ENCODE peak calls at places on chromosomes 2 and 18, in five cellular contexts. One of them, this sample, is unnamed. For H3K36me3 and H3K4me1, the result is how much of the 10 kb centered on the place peaks cover.

GRCh38 chr2:160076935-160077334 is 14.5 kb upstream of the PLA2R1 start:
- DNase-seq in Peyer's patch: no peak
- DNase-seq in cardiac muscle cell: no peak
- DNase-seq in transverse colon: no peak
- DNase-seq in PC-9: no peak
- DNase-seq in this sample: no peak

GRCh38 chr18:35153609-35154273 is 87.1 kb upstream of the ZNF397 start:
- DNase-seq in Peyer's patch: no peak
- DNase-seq in PC-9: no peak
- DNase-seq in cardiac muscle cell: no peak
- DNase-seq in transverse colon: no peak
- DNase-seq in this sample: no peak

GRCh38 chr2:96502891-96503636 is 2.1 kb downstream of the NEURL3 start:
- DNase-seq in Peyer's patch: no peak
- DNase-seq in PC-9: peak
- DNase-seq in transverse colon: no peak
- DNase-seq in cardiac muscle cell: no peak
- DNase-seq in this sample: no peak

GRCh38 chr2:133303150-133303549 is 265.1 kb downstream of the NCKAP5 start:
- DNase-seq in PC-9: no peak
- DNase-seq in cardiac muscle cell: no peak
- DNase-seq in Peyer's patch: no peak
- DNase-seq in transverse colon: no peak
- DNase-seq in this sample: no peak

GRCh38 chr2:112149194-112149593 is 11.0 kb downstream of the FBLN7 start:
- DNase-seq in Peyer's patch: no peak
- DNase-seq in transverse colon: no peak
- DNase-seq in PC-9: no peak
- DNase-seq in cardiac muscle cell: no peak
- DNase-seq in this sample: no peak

GRCh38 chr2:176126929-176127768 is 2.4 kb upstream of the HOXD8 start:
- DNase-seq in Peyer's patch: peak
- DNase-seq in PC-9: peak
- DNase-seq in transverse colon: peak
- DNase-seq in cardiac muscle cell: peak
- DNase-seq in this sample: peak

GRCh38 chr2:135094508-135094907 is 42.4 kb downstream of the RAB3GAP1 start:
- DNase-seq in PC-9: no peak
- DNase-seq in Peyer's patch: no peak
- DNase-seq in transverse colon: no peak
- DNase-seq in cardiac muscle cell: no peak
- DNase-seq in this sample: no peak

GRCh38 chr18:54351186-54351585 is 6.5 kb downstream of the STARD6 start:
- DNase-seq in Peyer's patch: no peak
- DNase-seq in transverse colon: no peak
- DNase-seq in PC-9: peak
- DNase-seq in cardiac muscle cell: no peak
- DNase-seq in this sample: no peak

GRCh38 chr2:106638043-106638442 is 150.9 kb downstream of the CD8B2 start:
- DNase-seq in transverse colon: no peak
- DNase-seq in Peyer's patch: no peak
- DNase-seq in cardiac muscle cell: peak
- DNase-seq in PC-9: no peak
- DNase-seq in this sample: no peak

GRCh38 chr18:23908827-23909226 is 105.7 kb upstream of the TTC39C start:
- DNase-seq in transverse colon: no peak
- DNase-seq in cardiac muscle cell: no peak
- DNase-seq in PC-9: no peak
- DNase-seq in Peyer's patch: no peak
- DNase-seq in this sample: no peak

GRCh38 chr2:54329482-54330225 is 73.6 kb upstream of the TSPYL6 start:
- DNase-seq in Peyer's patch: no peak
- DNase-seq in transverse colon: no peak
- DNase-seq in cardiac muscle cell: peak
- DNase-seq in PC-9: no peak
- DNase-seq in this sample: no peak

GRCh38 chr18:50398947-50399346 is 24.1 kb downstream of the SKA1 start:
- DNase-seq in PC-9: no peak
- DNase-seq in Peyer's patch: no peak
- DNase-seq in transverse colon: no peak
- DNase-seq in cardiac muscle cell: no peak
- DNase-seq in this sample: no peak

GRCh38 chr2:64439194-64439593 is 14.8 kb upstream of the LGALSL start:
- DNase-seq in PC-9: no peak
- DNase-seq in Peyer's patch: no peak
- DNase-seq in transverse colon: no peak
- DNase-seq in cardiac muscle cell: no peak
- DNase-seq in this sample: no peak

GRCh38 chr18:9731380-9731779 is 23.3 kb downstream of the RAB31 start:
- DNase-seq in cardiac muscle cell: peak
- DNase-seq in Peyer's patch: no peak
- DNase-seq in transverse colon: no peak
- DNase-seq in PC-9: peak
- DNase-seq in this sample: no peak

GRCh38 chr2:14231499-14231898 is 401.0 kb upstream of the LRATD1 start:
- DNase-seq in PC-9: no peak
- DNase-seq in transverse colon: no peak
- DNase-seq in cardiac muscle cell: no peak
- DNase-seq in Peyer's patch: no peak
- DNase-seq in this sample: no peak

GRCh38 chr18:76274470-76275289 is 220.4 kb downstream of the ZNF516 start:
- DNase-seq in transverse colon: no peak
- DNase-seq in PC-9: no peak
- DNase-seq in cardiac muscle cell: no peak
- DNase-seq in Peyer's patch: no peak
- DNase-seq in this sample: no peak

GRCh38 chr2:239378918-239379640 is 21.7 kb downstream of the HDAC4 start:
- DNase-seq in Peyer's patch: peak
- DNase-seq in cardiac muscle cell: no peak
- DNase-seq in transverse colon: no peak
- DNase-seq in PC-9: no peak
- DNase-seq in this sample: no peak

GRCh38 chr2:8680931-8681760 is 710 bp upstream of the ID2 start:
- DNase-seq in transverse colon: peak
- DNase-seq in cardiac muscle cell: peak
- DNase-seq in PC-9: no peak
- DNase-seq in Peyer's patch: peak
- DNase-seq in this sample: peak

GRCh38 chr2:237904806-237905599 is 45.6 kb downstream of the RAMP1 start:
- DNase-seq in Peyer's patch: no peak
- DNase-seq in PC-9: no peak
- DNase-seq in cardiac muscle cell: peak
- DNase-seq in transverse colon: peak
- DNase-seq in this sample: no peak

GRCh38 chr18:63758616-63759015 is 16.6 kb upstream of the SERPINB7 start:
- DNase-seq in Peyer's patch: no peak
- DNase-seq in cardiac muscle cell: no peak
- DNase-seq in transverse colon: no peak
- DNase-seq in PC-9: no peak
- DNase-seq in this sample: no peak

GRCh38 chr18:49817947-49818346 is 4.6 kb upstream of the ACAA2 start:
- DNase-seq in transverse colon: peak
- DNase-seq in PC-9: no peak
- DNase-seq in cardiac muscle cell: no peak
- DNase-seq in Peyer's patch: no peak
- DNase-seq in this sample: no peak

GRCh38 chr2:45450633-45451032 is 160.4 kb downstream of the SRBD1 start:
- DNase-seq in transverse colon: no peak
- DNase-seq in PC-9: no peak
- DNase-seq in Peyer's patch: no peak
- DNase-seq in cardiac muscle cell: no peak
- DNase-seq in this sample: no peak

GRCh38 chr18:43279015-43279758 is 1.9 kb upstream of the SYT4 start:
- DNase-seq in Peyer's patch: no peak
- DNase-seq in PC-9: peak
- DNase-seq in cardiac muscle cell: peak
- DNase-seq in transverse colon: no peak
- DNase-seq in this sample: no peak

GRCh38 chr2:176650811-176651559 is 381.7 kb downstream of the MTX2 start:
- DNase-seq in PC-9: no peak
- DNase-seq in transverse colon: no peak
- DNase-seq in Peyer's patch: no peak
- DNase-seq in cardiac muscle cell: no peak
- DNase-seq in this sample: no peak

GRCh38 chr18:34723143-34723542 is 13.0 kb downstream of the DTNA start:
- DNase-seq in transverse colon: no peak
- DNase-seq in Peyer's patch: no peak
- DNase-seq in cardiac muscle cell: no peak
- DNase-seq in PC-9: no peak
- DNase-seq in this sample: no peak

GRCh38 chr18:12304351-12305210 is 3.5 kb upstream of the TUBB6 start:
- DNase-seq in PC-9: no peak
- DNase-seq in Peyer's patch: no peak
- DNase-seq in transverse colon: peak
- DNase-seq in cardiac muscle cell: no peak
- DNase-seq in this sample: peak

GRCh38 chr2:128301021-128301420 is 17.6 kb downstream of the HS6ST1 start:
- DNase-seq in cardiac muscle cell: no peak
- DNase-seq in PC-9: no peak
- DNase-seq in Peyer's patch: no peak
- DNase-seq in transverse colon: no peak
- DNase-seq in this sample: no peak

DNA sequence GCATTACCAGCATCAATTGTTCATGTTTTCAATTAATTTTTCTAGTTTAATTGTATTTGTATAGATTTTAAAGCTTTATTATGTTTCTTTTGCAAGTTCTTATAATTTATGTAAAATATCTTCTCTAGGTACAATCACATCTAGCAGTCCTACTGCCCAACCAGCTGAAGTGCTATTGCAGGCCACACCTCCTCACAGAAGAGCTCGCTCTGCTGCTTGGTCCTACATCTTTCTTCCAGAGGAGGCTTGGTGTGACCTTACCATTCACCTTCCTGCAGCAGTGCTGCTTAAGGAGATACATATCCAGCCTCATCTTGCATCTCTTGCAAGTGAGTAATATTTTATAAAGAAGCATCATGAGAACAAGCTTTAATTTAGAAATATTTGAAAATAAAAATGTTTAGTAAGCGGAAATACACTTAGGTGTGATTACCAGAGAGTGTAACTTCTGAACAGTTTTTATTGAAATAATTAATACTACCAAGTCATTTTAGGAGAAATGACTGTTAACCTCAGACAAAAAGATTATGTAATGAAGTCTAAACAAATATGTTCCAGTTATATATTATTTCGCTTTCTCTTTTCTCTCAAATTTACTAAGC is 122.9 kb upstream of the TTC27 start:
- DNase-seq in cardiac muscle cell: no peak
- DNase-seq in transverse colon: no peak
- DNase-seq in PC-9: no peak
- DNase-seq in Peyer's patch: no peak
- DNase-seq in this sample: no peak
- H3K36me3 ChIP-seq in cardiac muscle cell: half or more
- H3K36me3 ChIP-seq in transverse colon: under half
- H3K36me3 ChIP-seq in PC-9: under half
- H3K36me3 ChIP-seq in Peyer's patch: under half
- H3K36me3 ChIP-seq in this sample: half or more

GRCh38 chr2:39416172-39416571 is 20.9 kb downstream of the MAP4K3 start:
- DNase-seq in cardiac muscle cell: peak
- DNase-seq in transverse colon: no peak
- DNase-seq in PC-9: no peak
- DNase-seq in Peyer's patch: no peak
- DNase-seq in this sample: no peak
- H3K4me1 ChIP-seq in cardiac muscle cell: half or more
- H3K4me1 ChIP-seq in transverse colon: under half
- H3K4me1 ChIP-seq in PC-9: under half
- H3K4me1 ChIP-seq in Peyer's patch: under half
- H3K4me1 ChIP-seq in this sample: half or more

DNA sequence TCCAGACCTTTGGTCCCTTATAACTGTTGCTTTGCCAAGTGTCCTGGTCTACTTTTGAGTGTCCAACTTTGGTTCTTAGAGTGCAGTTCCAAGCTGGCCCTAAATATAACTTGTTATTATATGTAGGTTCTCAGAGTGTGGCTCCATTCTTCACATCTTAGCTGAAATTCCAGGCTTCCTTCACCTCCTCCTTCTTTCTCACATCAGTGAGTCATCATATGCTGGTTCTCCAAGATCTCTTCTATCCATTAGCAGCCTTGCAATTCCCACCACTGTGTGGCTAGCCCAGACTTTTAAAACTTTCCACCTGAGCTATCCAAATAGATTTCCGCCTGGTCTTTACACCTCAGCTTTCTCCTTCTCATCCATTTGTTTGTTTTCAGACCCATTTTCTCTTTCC is 12.6 kb upstream of the CXCR4 start:
- DNase-seq in PC-9: peak
- DNase-seq in cardiac muscle cell: no peak
- DNase-seq in transverse colon: no peak
- DNase-seq in Peyer's patch: no peak
- DNase-seq in this sample: no peak
- H3K27ac ChIP-seq in PC-9: no peak
- H3K27ac ChIP-seq in cardiac muscle cell: no peak
- H3K27ac ChIP-seq in transverse colon: peak
- H3K27ac ChIP-seq in Peyer's patch: peak
- H3K27ac ChIP-seq in this sample: peak

GRCh38 chr2:25756444-25757022 is 83.2 kb upstream of the DTNB start:
- DNase-seq in cardiac muscle cell: no peak
- DNase-seq in transverse colon: no peak
- DNase-seq in PC-9: no peak
- DNase-seq in Peyer's patch: no peak
- DNase-seq in this sample: no peak
- H3K36me3 ChIP-seq in cardiac muscle cell: under half
- H3K36me3 ChIP-seq in transverse colon: under half
- H3K36me3 ChIP-seq in PC-9: under half
- H3K36me3 ChIP-seq in Peyer's patch: under half
- H3K36me3 ChIP-seq in this sample: half or more

GRCh38 chr2:25337891-25338290 is 3.8 kb downstream of the DNMT3A start:
- DNase-seq in PC-9: no peak
- DNase-seq in cardiac muscle cell: no peak
- DNase-seq in Peyer's patch: no peak
- DNase-seq in transverse colon: no peak
- DNase-seq in this sample: no peak
- H3K4me1 ChIP-seq in PC-9: under half
- H3K4me1 ChIP-seq in cardiac muscle cell: under half
- H3K4me1 ChIP-seq in Peyer's patch: under half
- H3K4me1 ChIP-seq in transverse colon: under half
- H3K4me1 ChIP-seq in this sample: under half

This sample was measured in stomach.